ENCODE peak calls at places on chromosomes 11 and 22, in nine cellular contexts. P is fibroblast of pulmonary artery; O is retina; S is T-helper 1 cell; U is mucosa of descending colon; J is stimulated activated CD4-positive, alpha-beta T cell treated with anti-CD3 and anti-CD28 coated beads, Interleukin-2, amount 100 ng/mL, for 48 hours; Z is NCI-H2029 treated with DMSO at 0.1 percent for 48 hours; R is effector memory CD4-positive, alpha-beta T cell; N is GM20000. W is an unnamed sample.

GRCh38 chr22:48807155-48807554 is 1020.5 kb downstream of the BRD1 start:
- DNase-seq in Z (no peak), S (no peak), O (no peak), R (no peak), P (no peak), U (no peak), N (no peak), J (no peak), W (no peak)

GRCh38 chr22:48554893-48555552 is 1272.7 kb downstream of the BRD1 start:
- DNase-seq in R (no peak), U (no peak), P (no peak), J (no peak), N (no peak), S (no peak), O (no peak), Z (no peak), W (no peak)

GRCh38 chr11:923691-924405 is 1.8 kb upstream of the AP2A2 start:
- DNase-seq in J (no peak), O (no peak), R (no peak), P (no peak), U (no peak), S (no peak), Z (no peak), N (no peak), W (no peak)

GRCh38 chr11:102172127-102172848 is 62.0 kb downstream of the YAP1 start:
- DNase-seq in J (no peak), U (no peak), O (no peak), Z (no peak), R (no peak), S (no peak), P (peak), N (no peak), W (no peak)

GRCh38 chr22:46086577-46087335 is 63.6 kb upstream of the PPARA start:
- DNase-seq in R (no peak), Z (no peak), U (peak), N (no peak), J (no peak), O (no peak), S (no peak), P (no peak), W (no peak)

GRCh38 chr11:72778535-72779494 is 15.0 kb downstream of the STARD10 start:
- DNase-seq in O (no peak), Z (no peak), P (no peak), J (no peak), U (peak), S (no peak), N (no peak), R (no peak), W (no peak)

GRCh38 chr22:36244522-36245391 is 5.4 kb upstream of the APOL2 start:
- DNase-seq in R (no peak), N (no peak), U (no peak), J (no peak), S (no peak), P (peak), O (no peak), Z (no peak), W (no peak)

GRCh38 chr22:35568751-35569725 is 28.4 kb downstream of the RASD2 start:
- DNase-seq in O (no peak), P (peak), S (no peak), J (no peak), Z (no peak), R (no peak), U (no peak), N (no peak), W (no peak)

GRCh38 chr11:76153609-76153949 is 52.7 kb downstream of the WNT11 start:
- DNase-seq in Z (no peak), O (no peak), R (no peak), P (peak), N (no peak), J (no peak), S (no peak), U (peak), W (no peak)

GRCh38 chr11:64593156-64594105 is 2.4 kb downstream of the SLC22A12 start:
- DNase-seq in R (no peak), U (peak), Z (no peak), S (no peak), O (no peak), P (no peak), N (no peak), J (no peak), W (no peak)

GRCh38 chr11:115423728-115424459 is 80.3 kb downstream of the CADM1 start:
- DNase-seq in Z (no peak), U (no peak), O (no peak), J (no peak), N (no peak), R (no peak), P (no peak), S (no peak), W (no peak)

GRCh38 chr22:49672013-49672516 is 155.6 kb downstream of the BRD1 start:
- DNase-seq in N (no peak), P (no peak), R (no peak), Z (no peak), U (no peak), S (no peak), J (no peak), O (no peak), W (no peak)

GRCh38 chr11:12274558-12275197 is 102.7 kb upstream of the PARVA start:
- DNase-seq in S (no peak), Z (no peak), U (no peak), R (no peak), J (no peak), N (no peak), O (no peak), P (peak), W (no peak)

GRCh38 chr11:130531061-130531460 is 82.6 kb downstream of the ADAMTS15 start:
- DNase-seq in P (no peak), R (no peak), S (no peak), J (no peak), O (no peak), U (no peak), N (no peak), Z (no peak), W (no peak)

GRCh38 chr11:103055174-103055890 is 36.6 kb downstream of the DCUN1D5 start:
- DNase-seq in J (no peak), O (peak), R (no peak), Z (peak), U (no peak), P (peak), N (peak), S (peak), W (peak)

GRCh38 chr11:32309541-32310217 is 125.7 kb downstream of the WT1 start:
- DNase-seq in Z (no peak), J (no peak), O (no peak), P (no peak), S (no peak), U (no peak), R (no peak), N (no peak), W (no peak)

GRCh38 chr11:134565343-134565891 is 153.4 kb upstream of the B3GAT1 start:
- DNase-seq in S (no peak), O (no peak), Z (no peak), N (no peak), U (no peak), P (no peak), R (no peak), J (no peak), W (no peak)

GRCh38 chr11:125250316-125250870 is 85.8 kb downstream of the PKNOX2 start:
- DNase-seq in Z (no peak), O (no peak), J (no peak), P (no peak), N (no peak), R (no peak), S (no peak), U (no peak), W (no peak)

GRCh38 chr11:93444671-93445073 is 98.5 kb downstream of the SMCO4 start:
- DNase-seq in N (no peak), R (peak), Z (no peak), O (peak), P (peak), S (no peak), U (no peak), J (no peak), W (no peak)

GRCh38 chr11:70524096-70524922 is 126.0 kb downstream of the CTTN start:
- DNase-seq in U (peak), R (no peak), N (no peak), P (no peak), Z (no peak), J (no peak), O (no peak), S (no peak), W (no peak)

GRCh38 chr22:27971926-27972325 is 52.9 kb upstream of the PITPNB start:
- DNase-seq in R (no peak), O (no peak), S (no peak), N (no peak), Z (no peak), P (no peak), U (no peak), J (no peak), W (no peak)

GRCh38 chr11:31887180-31887579 is 76.1 kb upstream of the PAX6 start:
- DNase-seq in R (no peak), Z (no peak), N (no peak), U (no peak), P (no peak), S (no peak), J (no peak), O (no peak), W (no peak)

GRCh38 chr22:50189184-50189848 is 3.6 kb downstream of the TRABD start:
- DNase-seq in S (no peak), N (no peak), P (no peak), U (peak), O (no peak), R (no peak), J (no peak), Z (no peak), W (no peak)

GRCh38 chr11:69245491-69246345 is 48.2 kb upstream of the MYEOV start:
- DNase-seq in N (no peak), U (no peak), Z (no peak), R (no peak), S (no peak), P (no peak), J (no peak), O (no peak), W (no peak)

GRCh38 chr11:5288108-5288911 is 13.4 kb downstream of the OR51B4 start:
- DNase-seq in P (peak), N (no peak), R (no peak), S (no peak), U (no peak), O (no peak), J (no peak), Z (no peak), W (no peak)